ENCODE peak calls at places on chromosomes 13 and 19, in nine cellular contexts. One of them, this sample, is unnamed.
A peak's percentile ranks its signal among the peaks of the same experiment; 100 is the strongest.

GRCh38 chr19:24003537-24003936 is 83.5 kb upstream of the ZNF254 start:
- DNase-seq in T follicular helper cell: no peak
- DNase-seq in stimulated activated CD4-positive, alpha-beta T cell treated with anti-CD3 and anti-CD28 coated beads, TNF-alpha, amount 100 ng/mL, for 1 hour: no peak
- DNase-seq in EH: no peak
- DNase-seq in HS-5: no peak
- DNase-seq in GM20000: no peak
- DNase-seq in cerebellar cortex: no peak
- DNase-seq in T-helper 1 cell: no peak
- DNase-seq in stimulated activated CD8-positive, alpha-beta memory T cell treated with anti-CD3 and anti-CD28 coated beads, Interleukin-15, amount 100 ng/mL, for 4 hours: no peak
- DNase-seq in this sample: no peak

GRCh38 chr13:31522431-31522830 is 216.9 kb upstream of the RXFP2 start:
- DNase-seq in GM20000: no peak
- DNase-seq in stimulated activated CD8-positive, alpha-beta memory T cell treated with anti-CD3 and anti-CD28 coated beads, Interleukin-15, amount 100 ng/mL, for 4 hours: no peak
- DNase-seq in EH: no peak
- DNase-seq in HS-5: no peak
- DNase-seq in T follicular helper cell: no peak
- DNase-seq in cerebellar cortex: no peak
- DNase-seq in stimulated activated CD4-positive, alpha-beta T cell treated with anti-CD3 and anti-CD28 coated beads, TNF-alpha, amount 100 ng/mL, for 1 hour: no peak
- DNase-seq in T-helper 1 cell: no peak
- DNase-seq in this sample: no peak

GRCh38 chr13:65638572-65639168 is 1591.5 kb downstream of the PCDH9 start:
- DNase-seq in GM20000: peak; percentile 6
- DNase-seq in T-helper 1 cell: no peak
- DNase-seq in EH: peak; percentile 57
- DNase-seq in HS-5: peak; percentile 4
- DNase-seq in stimulated activated CD8-positive, alpha-beta memory T cell treated with anti-CD3 and anti-CD28 coated beads, Interleukin-15, amount 100 ng/mL, for 4 hours: no peak
- DNase-seq in cerebellar cortex: peak; percentile 15
- DNase-seq in stimulated activated CD4-positive, alpha-beta T cell treated with anti-CD3 and anti-CD28 coated beads, TNF-alpha, amount 100 ng/mL, for 1 hour: no peak
- DNase-seq in T follicular helper cell: no peak
- DNase-seq in this sample: peak; percentile 4

GRCh38 chr19:35136977-35137702 is 1.5 kb upstream of the FXYD1 start:
- DNase-seq in GM20000: no peak
- DNase-seq in stimulated activated CD8-positive, alpha-beta memory T cell treated with anti-CD3 and anti-CD28 coated beads, Interleukin-15, amount 100 ng/mL, for 4 hours: no peak
- DNase-seq in HS-5: no peak
- DNase-seq in cerebellar cortex: no peak
- DNase-seq in stimulated activated CD4-positive, alpha-beta T cell treated with anti-CD3 and anti-CD28 coated beads, TNF-alpha, amount 100 ng/mL, for 1 hour: no peak
- DNase-seq in EH: no peak
- DNase-seq in T-helper 1 cell: no peak
- DNase-seq in T follicular helper cell: no peak
- DNase-seq in this sample: no peak

GRCh38 chr19:46574533-46574932 is 26.6 kb upstream of the CALM3 start:
- DNase-seq in stimulated activated CD4-positive, alpha-beta T cell treated with anti-CD3 and anti-CD28 coated beads, TNF-alpha, amount 100 ng/mL, for 1 hour: peak; percentile 32
- DNase-seq in stimulated activated CD8-positive, alpha-beta memory T cell treated with anti-CD3 and anti-CD28 coated beads, Interleukin-15, amount 100 ng/mL, for 4 hours: peak; percentile 23
- DNase-seq in EH: peak; percentile 8
- DNase-seq in T follicular helper cell: peak; percentile 12
- DNase-seq in HS-5: no peak
- DNase-seq in cerebellar cortex: no peak
- DNase-seq in GM20000: no peak
- DNase-seq in T-helper 1 cell: no peak
- DNase-seq in this sample: no peak

GRCh38 chr13:87998081-87998480 is 326.9 kb downstream of the SLITRK5 start:
- DNase-seq in EH: no peak
- DNase-seq in stimulated activated CD8-positive, alpha-beta memory T cell treated with anti-CD3 and anti-CD28 coated beads, Interleukin-15, amount 100 ng/mL, for 4 hours: no peak
- DNase-seq in GM20000: no peak
- DNase-seq in T-helper 1 cell: no peak
- DNase-seq in HS-5: no peak
- DNase-seq in stimulated activated CD4-positive, alpha-beta T cell treated with anti-CD3 and anti-CD28 coated beads, TNF-alpha, amount 100 ng/mL, for 1 hour: no peak
- DNase-seq in T follicular helper cell: no peak
- DNase-seq in cerebellar cortex: no peak
- DNase-seq in this sample: no peak

GRCh38 chr13:72527333-72527732 is 200.1 kb downstream of the MZT1 start:
- DNase-seq in T-helper 1 cell: no peak
- DNase-seq in EH: no peak
- DNase-seq in T follicular helper cell: no peak
- DNase-seq in stimulated activated CD8-positive, alpha-beta memory T cell treated with anti-CD3 and anti-CD28 coated beads, Interleukin-15, amount 100 ng/mL, for 4 hours: no peak
- DNase-seq in GM20000: no peak
- DNase-seq in HS-5: no peak
- DNase-seq in stimulated activated CD4-positive, alpha-beta T cell treated with anti-CD3 and anti-CD28 coated beads, TNF-alpha, amount 100 ng/mL, for 1 hour: no peak
- DNase-seq in cerebellar cortex: no peak
- DNase-seq in this sample: no peak

GRCh38 chr13:24265453-24265852 is 43.9 kb upstream of the C1QTNF9 start:
- DNase-seq in GM20000: no peak
- DNase-seq in stimulated activated CD4-positive, alpha-beta T cell treated with anti-CD3 and anti-CD28 coated beads, TNF-alpha, amount 100 ng/mL, for 1 hour: no peak
- DNase-seq in T-helper 1 cell: no peak
- DNase-seq in HS-5: no peak
- DNase-seq in cerebellar cortex: no peak
- DNase-seq in T follicular helper cell: no peak
- DNase-seq in EH: no peak
- DNase-seq in stimulated activated CD8-positive, alpha-beta memory T cell treated with anti-CD3 and anti-CD28 coated beads, Interleukin-15, amount 100 ng/mL, for 4 hours: no peak
- DNase-seq in this sample: no peak

GRCh38 chr13:74889321-74889720 is 592.6 kb downstream of the TBC1D4 start:
- DNase-seq in EH: no peak
- DNase-seq in stimulated activated CD4-positive, alpha-beta T cell treated with anti-CD3 and anti-CD28 coated beads, TNF-alpha, amount 100 ng/mL, for 1 hour: no peak
- DNase-seq in GM20000: no peak
- DNase-seq in T-helper 1 cell: no peak
- DNase-seq in cerebellar cortex: peak; percentile 2
- DNase-seq in stimulated activated CD8-positive, alpha-beta memory T cell treated with anti-CD3 and anti-CD28 coated beads, Interleukin-15, amount 100 ng/mL, for 4 hours: no peak
- DNase-seq in T follicular helper cell: no peak
- DNase-seq in HS-5: no peak
- DNase-seq in this sample: no peak

GRCh38 chr13:79901336-79901735 is 420.4 kb downstream of the NDFIP2 start:
- DNase-seq in GM20000: no peak
- DNase-seq in stimulated activated CD4-positive, alpha-beta T cell treated with anti-CD3 and anti-CD28 coated beads, TNF-alpha, amount 100 ng/mL, for 1 hour: no peak
- DNase-seq in T follicular helper cell: no peak
- DNase-seq in EH: peak; percentile 52
- DNase-seq in cerebellar cortex: no peak
- DNase-seq in HS-5: no peak
- DNase-seq in stimulated activated CD8-positive, alpha-beta memory T cell treated with anti-CD3 and anti-CD28 coated beads, Interleukin-15, amount 100 ng/mL, for 4 hours: no peak
- DNase-seq in T-helper 1 cell: no peak
- DNase-seq in this sample: no peak

GRCh38 chr19:4909172-4909896 is at the start of gene UHRF1:
- DNase-seq in GM20000: peak; percentile 89
- DNase-seq in EH: peak; percentile 49
- DNase-seq in HS-5: peak; percentile 32
- DNase-seq in stimulated activated CD8-positive, alpha-beta memory T cell treated with anti-CD3 and anti-CD28 coated beads, Interleukin-15, amount 100 ng/mL, for 4 hours: no peak
- DNase-seq in T follicular helper cell: no peak
- DNase-seq in cerebellar cortex: no peak
- DNase-seq in T-helper 1 cell: no peak
- DNase-seq in stimulated activated CD4-positive, alpha-beta T cell treated with anti-CD3 and anti-CD28 coated beads, TNF-alpha, amount 100 ng/mL, for 1 hour: peak; percentile 33
- DNase-seq in this sample: peak; percentile 86

GRCh38 chr13:75123428-75123827 is 358.5 kb downstream of the TBC1D4 start:
- DNase-seq in stimulated activated CD8-positive, alpha-beta memory T cell treated with anti-CD3 and anti-CD28 coated beads, Interleukin-15, amount 100 ng/mL, for 4 hours: no peak
- DNase-seq in cerebellar cortex: no peak
- DNase-seq in EH: no peak
- DNase-seq in GM20000: no peak
- DNase-seq in HS-5: no peak
- DNase-seq in T follicular helper cell: no peak
- DNase-seq in T-helper 1 cell: no peak
- DNase-seq in stimulated activated CD4-positive, alpha-beta T cell treated with anti-CD3 and anti-CD28 coated beads, TNF-alpha, amount 100 ng/mL, for 1 hour: no peak
- DNase-seq in this sample: no peak

GRCh38 chr13:78867655-78868054 is 208.7 kb upstream of the OBI1 start:
- DNase-seq in EH: no peak
- DNase-seq in T-helper 1 cell: no peak
- DNase-seq in HS-5: no peak
- DNase-seq in stimulated activated CD4-positive, alpha-beta T cell treated with anti-CD3 and anti-CD28 coated beads, TNF-alpha, amount 100 ng/mL, for 1 hour: no peak
- DNase-seq in cerebellar cortex: no peak
- DNase-seq in T follicular helper cell: no peak
- DNase-seq in GM20000: no peak
- DNase-seq in stimulated activated CD8-positive, alpha-beta memory T cell treated with anti-CD3 and anti-CD28 coated beads, Interleukin-15, amount 100 ng/mL, for 4 hours: no peak
- DNase-seq in this sample: no peak

GRCh38 chr13:59531571-59532091 is 632.1 kb downstream of the DIAPH3 start:
- DNase-seq in T-helper 1 cell: no peak
- DNase-seq in T follicular helper cell: no peak
- DNase-seq in HS-5: no peak
- DNase-seq in stimulated activated CD4-positive, alpha-beta T cell treated with anti-CD3 and anti-CD28 coated beads, TNF-alpha, amount 100 ng/mL, for 1 hour: no peak
- DNase-seq in EH: peak; percentile 91
- DNase-seq in stimulated activated CD8-positive, alpha-beta memory T cell treated with anti-CD3 and anti-CD28 coated beads, Interleukin-15, amount 100 ng/mL, for 4 hours: no peak
- DNase-seq in GM20000: no peak
- DNase-seq in cerebellar cortex: no peak
- DNase-seq in this sample: no peak

GRCh38 chr13:48741377-48741776 is 87.6 kb downstream of the CYSLTR2 start:
- DNase-seq in stimulated activated CD4-positive, alpha-beta T cell treated with anti-CD3 and anti-CD28 coated beads, TNF-alpha, amount 100 ng/mL, for 1 hour: no peak
- DNase-seq in GM20000: no peak
- DNase-seq in T-helper 1 cell: no peak
- DNase-seq in HS-5: no peak
- DNase-seq in stimulated activated CD8-positive, alpha-beta memory T cell treated with anti-CD3 and anti-CD28 coated beads, Interleukin-15, amount 100 ng/mL, for 4 hours: no peak
- DNase-seq in cerebellar cortex: no peak
- DNase-seq in T follicular helper cell: no peak
- DNase-seq in EH: peak; percentile 26
- DNase-seq in this sample: no peak

GRCh38 chr13:75889427-75889826 is 253.3 kb downstream of the LMO7 start:
- DNase-seq in stimulated activated CD8-positive, alpha-beta memory T cell treated with anti-CD3 and anti-CD28 coated beads, Interleukin-15, amount 100 ng/mL, for 4 hours: no peak
- DNase-seq in stimulated activated CD4-positive, alpha-beta T cell treated with anti-CD3 and anti-CD28 coated beads, TNF-alpha, amount 100 ng/mL, for 1 hour: no peak
- DNase-seq in T follicular helper cell: no peak
- DNase-seq in GM20000: no peak
- DNase-seq in EH: no peak
- DNase-seq in T-helper 1 cell: no peak
- DNase-seq in HS-5: no peak
- DNase-seq in cerebellar cortex: no peak
- DNase-seq in this sample: no peak

GRCh38 chr13:44470623-44471562 is 97.3 kb downstream of the SERP2 start:
- DNase-seq in stimulated activated CD4-positive, alpha-beta T cell treated with anti-CD3 and anti-CD28 coated beads, TNF-alpha, amount 100 ng/mL, for 1 hour: no peak
- DNase-seq in HS-5: no peak
- DNase-seq in cerebellar cortex: peak; percentile 51
- DNase-seq in EH: peak; percentile 25
- DNase-seq in T-helper 1 cell: no peak
- DNase-seq in stimulated activated CD8-positive, alpha-beta memory T cell treated with anti-CD3 and anti-CD28 coated beads, Interleukin-15, amount 100 ng/mL, for 4 hours: no peak
- DNase-seq in GM20000: no peak
- DNase-seq in T follicular helper cell: no peak
- DNase-seq in this sample: no peak

GRCh38 chr19:18349524-18350128 is 9.2 kb downstream of the PGPEP1 start:
- DNase-seq in stimulated activated CD8-positive, alpha-beta memory T cell treated with anti-CD3 and anti-CD28 coated beads, Interleukin-15, amount 100 ng/mL, for 4 hours: no peak
- DNase-seq in T follicular helper cell: no peak
- DNase-seq in stimulated activated CD4-positive, alpha-beta T cell treated with anti-CD3 and anti-CD28 coated beads, TNF-alpha, amount 100 ng/mL, for 1 hour: no peak
- DNase-seq in cerebellar cortex: peak; percentile 53
- DNase-seq in GM20000: peak; percentile 66
- DNase-seq in HS-5: no peak
- DNase-seq in T-helper 1 cell: no peak
- DNase-seq in EH: peak; percentile 66
- DNase-seq in this sample: peak; percentile 57

This sample was measured in GM13977.